ENCODE peak calls at places on chromosomes 13 and 19, in ten cellular contexts. T is neural progenitor cell; G is CD4-positive, alpha-beta memory T cell; C is ovary; X is heart right ventricle; Q is fibroblast of lung; S is body of pancreas; O is right lobe of liver; H is uterus; V is cardiac muscle cell. W is an unnamed sample.

GRCh38 chr19:4547303-4548237 is 7.7 kb upstream of the LRG1 start:
- DNase-seq in T (no peak), G (no peak), C (no peak), X (no peak), Q (peak; percentile 14), S (peak; percentile 67), O (peak; percentile 92), H (no peak), V (peak; percentile 23), W (no peak)

GRCh38 chr13:43558942-43559341 is 227.8 kb downstream of the ENOX1 start:
- DNase-seq in T (no peak), G (no peak), C (no peak), X (no peak), Q (peak; percentile 30), S (no peak), O (no peak), H (no peak), V (no peak), W (no peak)

GRCh38 chr19:2207991-2208860 is 27.9 kb downstream of the PLEKHJ1 start:
- DNase-seq in T (peak; percentile 83), G (no peak), C (no peak), X (peak; percentile 67), Q (peak; percentile 61), S (peak; percentile 46), O (no peak), H (no peak), V (peak; percentile 57), W (no peak)

GRCh38 chr19:52535831-52536800 is 8.6 kb downstream of the ZNF808 start:
- DNase-seq in T (peak; percentile 96), G (peak; percentile 83), C (peak; percentile 79), X (peak; percentile 90), Q (peak; percentile 71), S (peak; percentile 77), O (peak; percentile 70), H (peak; percentile 89), V (peak; percentile 88), W (peak; percentile 81)

GRCh38 chr19:45782820-45783785 is 813 bp upstream of the DMPK start:
- DNase-seq in T (no peak), G (no peak), C (peak; percentile 76), X (peak; percentile 84), Q (peak; percentile 75), S (no peak), O (no peak), H (peak; percentile 86), V (peak; percentile 56), W (no peak)

GRCh38 chr13:50713849-50714248 is 129.6 kb downstream of the DLEU7 start:
- DNase-seq in T (no peak), G (peak; percentile 25), C (no peak), X (no peak), Q (peak; percentile 73), S (peak; percentile 36), O (no peak), H (no peak), V (peak; percentile 91), W (no peak)

GRCh38 chr13:40668335-40668734 is 1.9 kb upstream of the FOXO1 start:
- DNase-seq in T (peak; percentile 58), G (peak; percentile 25), C (peak; percentile 44), X (peak; percentile 42), Q (peak; percentile 27), S (peak; percentile 20), O (no peak), H (peak; percentile 54), V (peak; percentile 41), W (peak; percentile 12)

GRCh38 chr19:6042776-6043726 is 65.1 kb upstream of the RANBP3 start:
- DNase-seq in T (no peak), G (no peak), C (no peak), X (no peak), Q (no peak), S (no peak), O (no peak), H (no peak), V (no peak), W (no peak)

GRCh38 chr13:44365008-44365407 is 8.6 kb upstream of the SERP2 start:
- DNase-seq in T (no peak), G (no peak), C (no peak), X (no peak), Q (peak; percentile 48), S (no peak), O (no peak), H (no peak), V (peak; percentile 23), W (no peak)

GRCh38 chr19:45179063-45179847 is 671 bp downstream of the BLOC1S3 start:
- DNase-seq in T (peak; percentile 61), G (peak; percentile 49), C (peak; percentile 44), X (peak; percentile 26), Q (no peak), S (peak; percentile 25), O (peak; percentile 66), H (no peak), V (peak; percentile 53), W (peak; percentile 26)

GRCh38 chr19:46022061-46022430 is 807 bp downstream of the PGLYRP1 start:
- DNase-seq in T (no peak), G (no peak), C (no peak), X (no peak), Q (no peak), S (no peak), O (no peak), H (no peak), V (no peak), W (no peak)

GRCh38 chr13:27969073-27969865 is at the start of gene CDX2:
- DNase-seq in T (peak; percentile 51), G (no peak), C (no peak), X (no peak), Q (no peak), S (peak; percentile 38), O (no peak), H (no peak), V (no peak), W (no peak)

GRCh38 chr19:27891411-27891810 is 1321.5 kb downstream of the UQCRFS1 start:
- DNase-seq in T (no peak), G (no peak), C (no peak), X (no peak), Q (no peak), S (no peak), O (no peak), H (no peak), V (no peak), W (no peak)
- H3K9me3 ChIP-seq in T (no peaks in the 10 kb centered on the region), G (no peaks in the 10 kb centered on the region), C (no peaks in the 10 kb centered on the region), X (no peaks in the 10 kb centered on the region), Q (no peaks in the 10 kb centered on the region), S (no peaks in the 10 kb centered on the region), O (no peaks in the 10 kb centered on the region), H (no peaks in the 10 kb centered on the region), V (peaks cover under 1% of the 10 kb centered on the region), W (no peaks in the 10 kb centered on the region)

DNA sequence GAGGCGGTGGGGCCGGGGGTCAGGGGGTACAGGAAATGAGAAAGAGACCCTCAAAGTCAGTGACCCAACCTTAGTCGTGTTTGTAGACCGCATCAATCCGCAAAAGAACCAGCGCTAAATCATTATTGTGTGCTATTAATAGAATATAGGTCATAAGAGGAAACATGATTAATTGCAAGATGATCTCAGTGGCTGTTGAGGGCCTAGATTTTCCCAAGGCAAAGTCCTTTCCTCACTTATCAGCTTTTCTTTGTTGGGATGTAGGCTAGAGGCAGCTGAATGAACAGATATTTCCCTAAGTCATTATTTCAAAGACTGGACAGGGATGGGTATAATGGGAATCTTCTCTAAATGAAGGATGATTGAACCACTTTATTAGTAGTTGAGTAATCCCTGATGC is 116.2 kb downstream of the SIPA1L3 start:
- DNase-seq in T (no peak), G (no peak), C (no peak), X (no peak), Q (no peak), S (no peak), O (no peak), H (no peak), V (peak; percentile 57), W (no peak)
- H3K27ac ChIP-seq in T (peak overlapping the region; percentile 54), G (no peak overlapping the region), C (no peak overlapping the region), X (no peak overlapping the region), Q (no peak overlapping the region), S (peak overlapping the region; percentile 51), O (no peak overlapping the region), H (no peak overlapping the region), V (peak overlapping the region; percentile 74), W (no peak overlapping the region)

GRCh38 chr19:35745328-35746086 is at the start of the genes PSENEN and U2AF1L4:
- DNase-seq in T (peak; percentile 100), G (peak; percentile 99), C (peak; percentile 97), X (peak; percentile 98), Q (peak; percentile 100), S (peak; percentile 99), O (peak; percentile 98), H (peak; percentile 98), V (peak; percentile 100), W (peak; percentile 96)

GRCh38 chr19:35743640-35744306 is 1.4 kb downstream of the U2AF1L4 start:
- DNase-seq in T (no peak), G (no peak), C (no peak), X (no peak), Q (no peak), S (no peak), O (no peak), H (no peak), V (no peak), W (no peak)

GRCh38 chr19:35746087-35746462 is 624 bp downstream of the PSENEN start:
- DNase-seq in T (no peak), G (no peak), C (no peak), X (no peak), Q (no peak), S (no peak), O (no peak), H (no peak), V (no peak), W (no peak)

GRCh38 chr19:35744688-35745327 is 410 bp downstream of the U2AF1L4 start:
- DNase-seq in T (peak; percentile 99), G (peak; percentile 96), C (peak; percentile 94), X (peak; percentile 97), Q (peak; percentile 96), S (peak; percentile 98), O (peak; percentile 98), H (peak; percentile 97), V (peak; percentile 97), W (peak; percentile 91)

DNA sequence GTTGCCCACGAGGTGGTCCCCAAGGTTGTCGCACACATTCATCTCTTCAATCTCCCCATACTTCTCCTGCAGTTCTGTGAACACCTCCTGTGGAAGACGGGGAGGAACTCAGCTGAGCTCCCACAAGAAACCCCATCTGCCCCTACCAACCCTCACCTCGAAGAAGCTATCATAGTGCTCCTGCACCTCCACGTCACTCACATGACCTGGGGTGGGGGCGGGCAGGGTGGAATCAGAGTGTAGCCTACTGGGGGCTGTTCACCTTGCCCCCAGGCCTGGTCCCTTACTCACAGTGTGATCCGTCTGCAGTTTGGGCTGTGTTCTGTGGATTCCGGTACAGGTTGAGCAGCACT is 907 bp downstream of the U2AF1L4 start:
- DNase-seq in T (no peak), G (no peak), C (no peak), X (no peak), Q (no peak), S (no peak), O (no peak), H (no peak), V (no peak), W (no peak)
- H3K4me1 ChIP-seq in T (peaks cover 9% of the 10 kb centered on the region), G (peaks cover 67% of the 10 kb centered on the region), C (peaks cover 17% of the 10 kb centered on the region), X (peaks cover 77% of the 10 kb centered on the region), Q (peaks cover 12% of the 10 kb centered on the region), S (peaks cover 49% of the 10 kb centered on the region), O (peaks cover 26% of the 10 kb centered on the region), H (peaks cover 26% of the 10 kb centered on the region), V (peaks cover 3% of the 10 kb centered on the region), W (peaks cover 47% of the 10 kb centered on the region)

DNA sequence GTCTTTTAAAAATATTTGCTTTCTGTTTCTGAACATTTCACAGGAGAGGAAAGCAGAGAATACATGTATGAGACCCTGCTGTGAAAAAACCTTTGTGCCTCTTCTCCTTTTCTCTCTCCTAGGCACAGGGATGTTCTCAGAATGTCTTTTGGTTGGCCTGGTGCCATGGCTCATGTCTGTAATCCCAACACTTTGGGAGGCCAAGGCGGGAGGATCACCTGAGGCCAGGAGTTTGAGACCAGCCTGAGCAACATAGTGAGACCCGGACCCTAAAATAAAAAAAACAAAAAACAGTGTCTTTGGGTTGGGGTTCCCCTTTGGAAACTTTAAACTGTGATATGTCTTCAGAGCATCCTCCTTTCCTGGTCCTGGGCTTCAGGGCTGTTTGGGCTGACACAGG is 1.5 kb downstream of the ZNF627 start:
- DNase-seq in T (no peak), G (no peak), C (no peak), X (no peak), Q (no peak), S (no peak), O (no peak), H (no peak), V (no peak), W (no peak)
- H3K9me3 ChIP-seq in T (no peaks in the 10 kb centered on the region), G (no peaks in the 10 kb centered on the region), C (no peaks in the 10 kb centered on the region), X (no peaks in the 10 kb centered on the region), Q (no peaks in the 10 kb centered on the region), S (no peaks in the 10 kb centered on the region), O (no peaks in the 10 kb centered on the region), H (no peaks in the 10 kb centered on the region), V (no peaks in the 10 kb centered on the region), W (no peaks in the 10 kb centered on the region)

W was measured in effector memory CD4-positive, alpha-beta T cell.